ENCODE peak calls at places on chromosomes 11 and 22, in five cellular contexts. P is neural progenitor cell, B is BE2C, Z is mammary epithelial cell, L is ovary. W is an unnamed sample.

GRCh38 chr11:64692764-64693331 is 30.1 kb downstream of the NRXN2 start:
- DNase-seq in P (no peak), B (no peak), Z (no peak), L (no peak), W (no peak)

GRCh38 chr11:17314232-17314547 is 37.4 kb upstream of the NCR3LG1 start:
- DNase-seq in P (no peak), B (no peak), Z (peak), L (no peak), W (no peak)

GRCh38 chr22:28023036-28023435 is 104.0 kb upstream of the PITPNB start:
- DNase-seq in P (no peak), B (no peak), Z (no peak), L (no peak), W (no peak)

GRCh38 chr22:43823353-43823908 is 11.3 kb upstream of the EFCAB6 start:
- DNase-seq in P (peak), B (no peak), Z (peak), L (no peak), W (no peak)

GRCh38 chr11:11706022-11706421 is 84.2 kb upstream of the GALNT18 start:
- DNase-seq in P (no peak), B (peak), Z (peak), L (no peak), W (no peak)

GRCh38 chr11:125957623-125958330 is 11.9 kb downstream of the VSIG10L2 start:
- DNase-seq in P (no peak), B (no peak), Z (no peak), L (no peak), W (no peak)

GRCh38 chr11:9568854-9569587 is 4.4 kb upstream of the WEE1 start:
- DNase-seq in P (peak), B (no peak), Z (peak), L (peak), W (no peak)

GRCh38 chr11:95337175-95337957 is 106.4 kb upstream of the SESN3 start:
- DNase-seq in P (peak), B (peak), Z (peak), L (peak), W (peak)

GRCh38 chr11:67316882-67317364 is 13.6 kb downstream of the SSH3 start:
- DNase-seq in P (no peak), B (no peak), Z (peak), L (no peak), W (no peak)

GRCh38 chr11:27693398-27693797 is 6.9 kb downstream of the BDNF start:
- DNase-seq in P (no peak), B (no peak), Z (no peak), L (no peak), W (no peak)

GRCh38 chr11:59617876-59618275 is 2.3 kb upstream of the OSBP start:
- DNase-seq in P (no peak), B (no peak), Z (no peak), L (no peak), W (no peak)

GRCh38 chr11:133669371-133670046 is 137.2 kb upstream of the OPCML start:
- DNase-seq in P (peak), B (no peak), Z (no peak), L (no peak), W (no peak)

GRCh38 chr11:59755701-59756495 is 722 bp downstream of the STX3 start:
- DNase-seq in P (peak), B (peak), Z (peak), L (peak), W (no peak)

GRCh38 chr11:72352859-72353551 is 81.3 kb downstream of the CLPB start:
- DNase-seq in P (peak), B (peak), Z (peak), L (no peak), W (peak)

GRCh38 chr11:2703487-2704141 is 3.8 kb upstream of the KCNQ1OT1 start:
- DNase-seq in P (peak), B (peak), Z (no peak), L (no peak), W (no peak)

GRCh38 chr22:46081831-46082210 is 68.5 kb upstream of the PPARA start:
- DNase-seq in P (peak), B (peak), Z (peak), L (no peak), W (no peak)

GRCh38 chr22:30878516-30879365 is 89.8 kb downstream of the MORC2 start:
- DNase-seq in P (no peak), B (peak), Z (no peak), L (no peak), W (no peak)

GRCh38 chr11:117572671-117573070 is 224.3 kb downstream of the DSCAML1 start:
- DNase-seq in P (no peak), B (no peak), Z (no peak), L (no peak), W (no peak)

GRCh38 chr22:49967333-49968241 is 7.0 kb downstream of the PIM3 start:
- DNase-seq in P (peak), B (peak), Z (no peak), L (peak), W (no peak)

GRCh38 chr11:17400048-17400775 is 11.8 kb upstream of the KCNJ11 start:
- DNase-seq in P (no peak), B (no peak), Z (no peak), L (no peak), W (no peak)

GRCh38 chr11:33463059-33463458 is 205.9 kb downstream of the HIPK3 start:
- DNase-seq in P (no peak), B (no peak), Z (no peak), L (no peak), W (no peak)

GRCh38 chr11:125250316-125250870 is 85.8 kb downstream of the PKNOX2 start:
- DNase-seq in P (peak), B (no peak), Z (no peak), L (peak), W (no peak)

GRCh38 chr11:35484435-35484834 is 41.0 kb downstream of the PAMR1 start:
- DNase-seq in P (no peak), B (no peak), Z (no peak), L (no peak), W (no peak)

GRCh38 chr11:67640758-67641113 is 1.2 kb upstream of the TBX10 start:
- DNase-seq in P (peak), B (no peak), Z (no peak), L (no peak), W (no peak)

GRCh38 chr22:36546932-36547331 is 18.0 kb upstream of the EIF3D start:
- DNase-seq in P (no peak), B (no peak), Z (peak), L (no peak), W (no peak)

GRCh38 chr11:46141597-46141996 is 20.3 kb upstream of the PHF21A start:
- DNase-seq in P (no peak), B (no peak), Z (no peak), L (no peak), W (no peak)

DNA sequence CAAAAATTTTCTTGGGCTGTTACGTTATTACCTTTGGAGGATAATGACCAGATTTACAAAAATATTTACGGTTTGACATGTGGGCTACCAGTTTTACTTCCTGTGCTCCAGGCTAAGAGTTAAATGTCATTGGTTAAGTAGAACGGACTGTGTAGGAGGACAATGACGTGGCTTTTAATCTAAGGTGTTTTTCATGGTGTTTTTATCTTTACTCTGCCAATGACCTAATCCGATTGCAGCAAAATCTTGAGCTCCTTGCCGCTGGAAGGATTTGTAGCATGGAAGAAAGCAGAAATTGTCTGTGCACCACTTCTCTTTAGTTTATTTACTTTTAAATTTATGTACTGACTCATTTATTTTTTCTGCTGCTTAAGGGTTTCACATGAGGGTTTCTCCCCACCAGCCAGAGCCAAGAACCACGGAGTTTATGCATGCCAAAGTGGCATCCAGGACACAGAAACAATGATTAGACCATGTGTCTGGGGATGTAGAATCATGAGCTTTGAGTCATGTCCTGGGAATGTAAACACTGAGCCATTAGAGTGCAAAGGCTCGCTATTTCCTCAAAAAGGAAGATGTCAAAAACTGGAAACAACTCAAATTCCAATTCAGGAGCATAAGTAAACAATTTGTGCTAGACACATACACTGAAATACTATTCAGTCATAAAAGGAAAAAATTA is 1.9 kb upstream of the CARD16 start:
- DNase-seq in P (no peak), B (no peak), Z (peak), L (peak), W (no peak)
- H3K4me3 ChIP-seq in P (no peak), B (no peak), Z (no peak), L (no peak), W (no peak)

GRCh38 chr22:23402275-23403151 is 177.6 kb downstream of the IGLL1 start:
- DNase-seq in P (peak), B (peak), Z (peak), L (peak), W (peak)
- TF ChIP-seq CTCF in P (peak), B (peak), Z (peak), L (peak), W (peak)

GRCh38 chr11:14228356-14228755 is 130.6 kb downstream of the RRAS2 start:
- DNase-seq in P (no peak), B (no peak), Z (no peak), L (no peak), W (no peak)

GRCh38 chr11:14234446-14234845 is 124.5 kb downstream of the RRAS2 start:
- DNase-seq in P (no peak), B (no peak), Z (no peak), L (no peak), W (no peak)

GRCh38 chr11:14229472-14229871 is 129.5 kb downstream of the RRAS2 start:
- DNase-seq in P (no peak), B (no peak), Z (no peak), L (no peak), W (no peak)

GRCh38 chr11:14232652-14233051 is 126.3 kb downstream of the RRAS2 start:
- DNase-seq in P (peak), B (no peak), Z (no peak), L (no peak), W (no peak)

GRCh38 chr11:14230407-14230806 is 128.6 kb downstream of the RRAS2 start:
- DNase-seq in P (no peak), B (no peak), Z (no peak), L (no peak), W (no peak)
- H3K4me3 ChIP-seq in P (no peak), B (no peak), Z (no peak), L (no peak), W (no peak)

DNA sequence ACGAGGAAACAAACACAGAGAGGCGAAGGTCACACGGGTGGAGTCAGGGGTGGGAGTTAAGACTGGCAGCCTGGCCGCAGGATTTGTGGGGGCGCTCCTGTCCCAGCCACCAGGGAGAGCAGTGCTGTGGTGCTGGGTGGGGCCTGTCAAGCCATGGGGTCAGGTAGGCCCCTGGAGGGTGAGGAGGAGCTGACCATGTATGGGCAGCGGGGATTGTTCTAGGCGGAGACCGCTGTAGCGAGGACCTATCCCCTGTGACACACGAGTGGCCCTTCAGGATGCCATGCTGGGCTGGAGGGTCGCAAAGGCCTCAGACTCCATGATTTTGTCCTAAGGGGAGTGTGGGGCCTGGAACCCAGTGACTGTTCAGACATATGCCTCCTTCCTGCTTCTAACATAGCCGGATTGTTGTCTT is 1.6 kb upstream of the RPS19BP1 start:
- DNase-seq in P (no peak), B (no peak), Z (no peak), L (peak), W (no peak)
- TF ChIP-seq CTCF in P (no peak), B (no peak), Z (no peak), L (no peak), W (no peak)

DNA sequence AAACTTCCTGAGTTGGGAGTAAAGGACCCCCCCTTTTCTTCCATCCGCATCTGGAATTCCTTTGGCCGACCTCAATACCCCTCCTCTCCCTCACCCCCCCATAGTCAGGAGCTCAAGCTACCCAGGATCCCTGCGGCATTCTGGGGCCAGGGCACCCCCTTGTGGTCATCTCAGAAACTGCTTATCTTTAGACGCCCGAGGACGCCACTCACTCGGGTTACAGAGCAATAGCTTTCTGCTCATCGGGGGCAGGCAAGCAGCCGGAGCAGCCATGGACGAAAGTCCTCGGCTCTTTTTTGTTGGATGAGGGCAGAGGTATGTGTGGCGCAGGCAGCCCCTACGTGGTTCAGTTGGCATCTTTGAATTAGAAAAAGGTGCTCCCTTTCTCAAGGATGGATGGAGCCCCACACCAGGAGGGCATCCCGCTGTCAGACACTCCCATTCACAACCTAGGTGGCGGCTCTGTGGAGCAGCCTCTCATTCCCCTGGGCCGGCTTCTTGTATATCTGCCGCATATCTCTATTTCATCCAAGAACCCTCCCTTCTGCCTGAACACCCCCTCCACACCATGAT is 2.3 kb downstream of the C1QTNF5 start:
- DNase-seq in P (peak), B (peak), Z (peak), L (peak), W (no peak)
- H3K4me3 ChIP-seq in P (peak), B (peak), Z (no peak), L (no peak), W (no peak)

GRCh38 chr22:21641417-21641794 is 696 bp upstream of the SDF2L1 start:
- DNase-seq in P (peak), B (peak), Z (peak), L (peak), W (no peak)
- TF ChIP-seq CTCF in P (peak), B (peak), Z (peak), L (no peak), W (peak)

GRCh38 chr11:66104057-66104638 is 34.1 kb downstream of the PACS1 start:
- DNase-seq in P (no peak), B (no peak), Z (no peak), L (no peak), W (no peak)

GRCh38 chr11:66101055-66101454 is 31.0 kb downstream of the PACS1 start:
- DNase-seq in P (no peak), B (no peak), Z (no peak), L (no peak), W (no peak)

GRCh38 chr11:66100272-66101037 is 30.4 kb downstream of the PACS1 start:
- DNase-seq in P (no peak), B (peak), Z (no peak), L (peak), W (no peak)
- H3K4me3 ChIP-seq in P (no peak), B (no peak), Z (no peak), L (no peak), W (peak)

GRCh38 chr22:41367039-41367679 is 14.6 kb upstream of the TEF start:
- DNase-seq in P (peak), B (peak), Z (peak), L (peak), W (no peak)
- TF ChIP-seq CTCF in P (no peak), B (peak), Z (no peak), L (no peak), W (no peak)

GRCh38 chr11:78049348-78049747 is 14.3 kb upstream of the THRSP start:
- DNase-seq in P (no peak), B (no peak), Z (no peak), L (no peak), W (no peak)

GRCh38 chr11:78044706-78045105 is 19.0 kb upstream of the THRSP start:
- DNase-seq in P (no peak), B (no peak), Z (no peak), L (no peak), W (no peak)

GRCh38 chr11:78048561-78048960 is 15.1 kb upstream of the THRSP start:
- DNase-seq in P (no peak), B (no peak), Z (no peak), L (no peak), W (no peak)

GRCh38 chr11:78045851-78046485 is 17.7 kb upstream of the THRSP start:
- DNase-seq in P (peak), B (peak), Z (peak), L (peak), W (no peak)

GRCh38 chr11:78046486-78046854 is 17.2 kb upstream of the THRSP start:
- DNase-seq in P (no peak), B (no peak), Z (no peak), L (no peak), W (no peak)
- H3K4me3 ChIP-seq in P (no peak), B (peak), Z (no peak), L (no peak), W (no peak)

GRCh38 chr11:77413850-77414249 is 60.0 kb downstream of the PAK1 start:
- DNase-seq in P (no peak), B (no peak), Z (no peak), L (no peak), W (no peak)
- TF ChIP-seq CTCF in P (no peak), B (no peak), Z (no peak), L (no peak), W (no peak)